ENCODE peak calls at places on chromosome 13, in four cellular contexts. Y is Panc1, Q is SK-N-SH, D is GM12878. O is an unnamed sample.

GRCh38 chr13:63198076-63198475 is 1782.4 kb upstream of the PCDH20 start:
- DNase-seq in Q (no peak), D (no peak), Y (no peak), O (no peak)

GRCh38 chr13:27055501-27055900 is 116.1 kb downstream of the USP12 start:
- DNase-seq in D (no peak), Q (no peak), Y (no peak), O (no peak)

GRCh38 chr13:108346376-108346775 is 76.9 kb downstream of the TNFSF13B start:
- DNase-seq in Q (no peak), Y (no peak), D (no peak), O (no peak)

GRCh38 chr13:32415019-32415418 is 12.9 kb downstream of the N4BP2L1 start:
- DNase-seq in Y (no peak), D (no peak), Q (peak; percentile 30), O (peak; percentile 8)

GRCh38 chr13:50615234-50615633 is 228.3 kb downstream of the DLEU7 start:
- DNase-seq in Q (no peak), Y (no peak), D (no peak), O (no peak)

GRCh38 chr13:106234656-106235055 is 300.8 kb downstream of the EFNB2 start:
- DNase-seq in Y (no peak), Q (no peak), D (no peak), O (no peak)

GRCh38 chr13:30618938-30619289 is 1.2 kb downstream of the USPL1 start:
- DNase-seq in D (no peak), Y (no peak), Q (no peak), O (no peak)

GRCh38 chr13:94192576-94192975 is 286.9 kb downstream of the DCT start:
- DNase-seq in Q (no peak), D (no peak), Y (no peak), O (no peak)

GRCh38 chr13:73394066-73394465 is 335.3 kb downstream of the KLF5 start:
- DNase-seq in Y (no peak), Q (no peak), D (no peak), O (no peak)

GRCh38 chr13:48579167-48579918 is 46.5 kb upstream of the RCBTB2 start:
- DNase-seq in Y (no peak), D (peak; percentile 94), Q (no peak), O (no peak)

GRCh38 chr13:44040070-44040753 is 160.5 kb downstream of the LACC1 start:
- DNase-seq in Q (no peak), D (no peak), Y (no peak), O (no peak)

GRCh38 chr13:44035400-44035799 is 155.7 kb downstream of the LACC1 start:
- DNase-seq in D (no peak), Y (no peak), Q (no peak), O (no peak)

GRCh38 chr13:44045179-44045562 is 165.5 kb downstream of the LACC1 start:
- DNase-seq in Q (peak; percentile 14), D (no peak), Y (no peak), O (no peak)

GRCh38 chr13:44044544-44045178 is 165.0 kb downstream of the LACC1 start:
- DNase-seq in Q (no peak), D (no peak), Y (no peak), O (no peak)

GRCh38 chr13:44040754-44041100 is 161.0 kb downstream of the LACC1 start:
- DNase-seq in Y (no peak), Q (no peak), D (no peak), O (no peak)
- H3K4me1 ChIP-seq in Y (no peaks in the 10 kb centered on the region), Q (peaks cover 6% of the 10 kb centered on the region), D (no peaks in the 10 kb centered on the region), O (peaks cover 33% of the 10 kb centered on the region)

GRCh38 chr13:102771298-102772041 is 2.1 kb downstream of the TEX30 start:
- DNase-seq in Y (no peak), Q (no peak), D (no peak), O (no peak)
- TF ChIP-seq REST in Y (no peak), Q (peak; percentile 68), D (no peak), O (no peak)

GRCh38 chr13:59874973-59875372 is 288.8 kb downstream of the DIAPH3 start:
- DNase-seq in Q (no peak), Y (no peak), D (no peak), O (no peak)

GRCh38 chr13:59877933-59878332 is 285.8 kb downstream of the DIAPH3 start:
- DNase-seq in Q (no peak), D (no peak), Y (no peak), O (no peak)

GRCh38 chr13:59873309-59873708 is 290.4 kb downstream of the DIAPH3 start:
- DNase-seq in Y (no peak), Q (no peak), D (no peak), O (no peak)

GRCh38 chr13:59879281-59879680 is 284.4 kb downstream of the DIAPH3 start:
- DNase-seq in Y (no peak), Q (no peak), D (no peak), O (no peak)

DNA sequence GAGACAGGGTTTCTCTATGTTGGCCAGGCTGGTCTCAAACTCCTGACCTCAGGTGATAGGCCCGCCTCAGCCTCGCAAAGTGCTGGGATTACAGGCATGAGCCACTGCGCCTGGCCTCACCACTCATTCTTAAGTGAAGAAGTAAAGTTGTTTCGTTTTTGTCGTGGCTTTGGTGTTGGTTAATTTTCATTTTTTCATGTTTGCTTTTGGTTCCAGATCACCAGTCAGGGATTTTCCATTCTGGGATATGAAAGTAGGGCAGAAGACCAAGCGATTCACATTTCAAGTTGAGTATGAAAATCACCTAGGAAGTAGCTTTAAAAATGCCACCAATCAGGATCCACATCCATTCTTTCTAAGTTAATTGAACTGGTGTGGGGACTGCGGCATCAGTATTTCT is 289.9 kb downstream of the DIAPH3 start:
- DNase-seq in Y (no peak), D (no peak), Q (no peak), O (no peak)
- H3K27ac ChIP-seq in Y (no peak overlapping the region), D (no peak overlapping the region), Q (no peak overlapping the region), O (no peak overlapping the region)

GRCh38 chr13:79528356-79528755 is 47.4 kb downstream of the NDFIP2 start:
- DNase-seq in Y (no peak), Q (no peak), D (no peak), O (no peak)

GRCh38 chr13:79525458-79525857 is 44.5 kb downstream of the NDFIP2 start:
- DNase-seq in D (no peak), Y (no peak), Q (no peak), O (no peak)

GRCh38 chr13:79522583-79522982 is 41.6 kb downstream of the NDFIP2 start:
- DNase-seq in Q (no peak), D (peak; percentile 69), Y (no peak), O (no peak)

GRCh38 chr13:79527698-79528097 is 46.7 kb downstream of the NDFIP2 start:
- DNase-seq in Y (no peak), D (no peak), Q (no peak), O (no peak)

DNA sequence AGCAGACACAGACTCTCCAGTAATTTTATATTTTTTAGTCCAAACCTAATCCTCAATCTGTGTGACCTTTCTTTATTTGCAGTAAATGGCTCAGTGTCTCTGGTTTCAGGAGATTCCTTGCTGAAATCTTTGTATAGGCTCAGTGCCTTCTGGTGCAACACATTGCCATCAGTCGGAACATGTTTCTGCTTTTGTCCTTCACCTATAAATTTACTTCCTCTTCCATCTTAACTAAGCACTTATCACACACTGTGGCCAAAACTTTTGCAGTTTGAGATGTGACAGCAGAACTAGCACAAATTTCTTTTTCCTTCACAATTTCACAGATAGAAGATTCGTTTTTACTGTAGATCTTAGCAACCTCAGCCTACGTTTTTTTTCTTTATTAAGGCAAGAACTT is 44.1 kb downstream of the NDFIP2 start:
- DNase-seq in Q (no peak), Y (no peak), D (no peak), O (no peak)
- H3K4me1 ChIP-seq in Q (no peaks in the 10 kb centered on the region), Y (no peaks in the 10 kb centered on the region), D (peaks cover 6% of the 10 kb centered on the region), O (no peaks in the 10 kb centered on the region)

DNA sequence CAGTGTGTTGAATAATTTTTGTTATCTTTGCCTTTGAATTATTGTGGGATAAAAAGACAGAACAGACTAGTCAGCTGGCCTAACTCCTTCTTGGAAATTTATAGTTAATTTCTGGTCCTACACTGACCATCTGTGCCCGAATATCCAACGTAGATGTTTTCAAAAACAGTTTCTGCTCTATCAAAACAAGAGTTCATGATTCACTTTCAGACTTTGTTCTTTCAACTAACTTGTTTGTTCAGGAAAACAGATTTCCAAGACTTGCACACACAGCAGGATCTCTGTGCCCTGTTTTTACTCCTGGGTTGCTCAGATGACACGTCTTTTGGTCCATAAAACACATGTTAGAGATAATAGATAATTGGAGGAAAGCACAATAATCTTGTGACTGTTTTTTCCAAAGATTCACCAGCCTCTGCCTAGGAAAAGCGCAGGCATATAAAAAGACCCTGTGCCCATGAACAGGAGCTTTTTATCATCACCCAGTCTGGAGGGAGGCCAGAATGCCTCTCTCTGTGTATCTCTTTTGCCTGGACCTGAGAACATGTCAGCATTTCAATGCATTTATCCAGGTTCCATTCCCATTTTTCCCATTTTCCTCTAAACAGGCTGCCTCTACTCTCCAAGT is 218.0 kb downstream of the IRS2 start:
- DNase-seq in Q (peak; percentile 67), D (no peak), Y (no peak), O (no peak)
- TF ChIP-seq REST in Q (no peak), D (no peak), Y (no peak), O (no peak)

GRCh38 chr13:93146584-93147292 is 79.9 kb upstream of the GPC6 start:
- DNase-seq in Y (no peak), D (no peak), Q (no peak), O (no peak)

GRCh38 chr13:93147293-93147645 is 79.3 kb upstream of the GPC6 start:
- DNase-seq in Q (no peak), Y (no peak), D (no peak), O (no peak)

GRCh38 chr13:93140912-93141311 is 85.7 kb upstream of the GPC6 start:
- DNase-seq in Q (no peak), D (no peak), Y (no peak), O (no peak)

GRCh38 chr13:93145199-93145598 is 81.4 kb upstream of the GPC6 start:
- DNase-seq in Y (no peak), D (no peak), Q (no peak), O (no peak)

GRCh38 chr13:93144031-93144430 is 82.6 kb upstream of the GPC6 start:
- DNase-seq in Y (no peak), D (no peak), Q (no peak), O (no peak)
- H3K27ac ChIP-seq in Y (no peak overlapping the region), D (no peak overlapping the region), Q (no peak overlapping the region), O (no peak overlapping the region)

DNA sequence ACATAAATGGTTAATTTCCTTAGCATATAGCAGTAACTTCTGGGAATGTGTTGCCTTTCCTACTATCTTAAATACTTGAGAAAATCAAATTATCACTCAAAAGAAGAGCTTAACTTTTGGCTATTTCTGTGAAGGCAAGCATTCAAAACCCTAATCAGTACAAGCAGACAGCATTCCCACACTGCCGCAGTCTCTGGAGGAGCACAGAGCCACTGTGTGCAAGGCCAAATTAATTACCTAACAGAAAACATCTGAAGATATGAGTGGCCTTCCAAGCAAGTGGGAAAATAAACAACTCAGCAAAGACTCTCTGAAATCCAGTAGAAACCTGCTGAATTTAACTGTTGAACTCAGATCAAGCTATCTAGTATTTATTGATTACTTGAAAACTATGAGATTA is 68.2 kb downstream of the COL4A1 start:
- DNase-seq in Y (no peak), Q (no peak), D (no peak), O (no peak)
- H3K4me1 ChIP-seq in Y (no peaks in the 10 kb centered on the region), Q (peaks cover 30% of the 10 kb centered on the region), D (no peaks in the 10 kb centered on the region), O (no peaks in the 10 kb centered on the region)

O was measured in A549.